ENCODE peak calls at places on chromosome 3, in seven cellular contexts. One of them, this sample, is unnamed. For H3K4me1, the result is how much of the 10 kb centered on the place peaks cover.

GRCh38 chr3:55782351-55782750 is 295.2 kb upstream of the WNT5A start:
- DNase-seq in iPS DF 6.9: no peak
- DNase-seq in lower lobe of right lung: no peak
- DNase-seq in DND-41: no peak
- DNase-seq in IMR-90: no peak
- DNase-seq in adipocyte: no peak
- DNase-seq in HCT116: no peak
- DNase-seq in this sample: no peak

GRCh38 chr3:140285380-140285779 is 350.4 kb downstream of the CLSTN2 start:
- DNase-seq in DND-41: no peak
- DNase-seq in lower lobe of right lung: no peak
- DNase-seq in adipocyte: no peak
- DNase-seq in HCT116: no peak
- DNase-seq in iPS DF 6.9: no peak
- DNase-seq in IMR-90: no peak
- DNase-seq in this sample: no peak

GRCh38 chr3:53464424-53464823 is 30.0 kb upstream of the CACNA1D start:
- DNase-seq in DND-41: no peak
- DNase-seq in adipocyte: no peak
- DNase-seq in HCT116: peak
- DNase-seq in IMR-90: no peak
- DNase-seq in lower lobe of right lung: no peak
- DNase-seq in iPS DF 6.9: no peak
- DNase-seq in this sample: no peak

GRCh38 chr3:183537295-183537730 is 18.2 kb downstream of the KLHL6 start:
- DNase-seq in DND-41: no peak
- DNase-seq in iPS DF 6.9: no peak
- DNase-seq in lower lobe of right lung: peak
- DNase-seq in IMR-90: peak
- DNase-seq in HCT116: no peak
- DNase-seq in adipocyte: peak
- DNase-seq in this sample: peak

GRCh38 chr3:196666001-196666867 is 26.7 kb downstream of the NRROS start:
- DNase-seq in DND-41: no peak
- DNase-seq in HCT116: no peak
- DNase-seq in iPS DF 6.9: no peak
- DNase-seq in lower lobe of right lung: no peak
- DNase-seq in adipocyte: peak
- DNase-seq in IMR-90: peak
- DNase-seq in this sample: no peak

GRCh38 chr3:128804017-128804816 is 75.2 kb upstream of the ACAD9 start:
- DNase-seq in DND-41: peak
- DNase-seq in iPS DF 6.9: no peak
- DNase-seq in IMR-90: peak
- DNase-seq in lower lobe of right lung: no peak
- DNase-seq in adipocyte: peak
- DNase-seq in HCT116: no peak
- DNase-seq in this sample: no peak

GRCh38 chr3:39927479-39927878 is 118.1 kb downstream of the MYRIP start:
- DNase-seq in adipocyte: no peak
- DNase-seq in IMR-90: no peak
- DNase-seq in HCT116: no peak
- DNase-seq in lower lobe of right lung: no peak
- DNase-seq in DND-41: no peak
- DNase-seq in iPS DF 6.9: no peak
- DNase-seq in this sample: no peak

GRCh38 chr3:42513121-42513520 is 10.7 kb downstream of the VIPR1 start:
- DNase-seq in lower lobe of right lung: peak
- DNase-seq in DND-41: no peak
- DNase-seq in iPS DF 6.9: no peak
- DNase-seq in adipocyte: no peak
- DNase-seq in HCT116: no peak
- DNase-seq in IMR-90: no peak
- DNase-seq in this sample: no peak

GRCh38 chr3:126100688-126101301 is 16.9 kb upstream of the SLC41A3 start:
- DNase-seq in adipocyte: peak
- DNase-seq in IMR-90: peak
- DNase-seq in DND-41: no peak
- DNase-seq in iPS DF 6.9: no peak
- DNase-seq in lower lobe of right lung: no peak
- DNase-seq in HCT116: no peak
- DNase-seq in this sample: no peak

GRCh38 chr3:127652246-127652995 is 20.3 kb upstream of the ABTB1 start:
- DNase-seq in HCT116: peak
- DNase-seq in adipocyte: peak
- DNase-seq in DND-41: peak
- DNase-seq in iPS DF 6.9: peak
- DNase-seq in lower lobe of right lung: peak
- DNase-seq in IMR-90: peak
- DNase-seq in this sample: peak

GRCh38 chr3:128193153-128193552 is 39.9 kb downstream of the EEFSEC start:
- DNase-seq in lower lobe of right lung: no peak
- DNase-seq in iPS DF 6.9: no peak
- DNase-seq in IMR-90: no peak
- DNase-seq in DND-41: no peak
- DNase-seq in adipocyte: no peak
- DNase-seq in HCT116: no peak
- DNase-seq in this sample: no peak

GRCh38 chr3:161990036-161990435 is 493.4 kb downstream of the OTOL1 start:
- DNase-seq in DND-41: no peak
- DNase-seq in lower lobe of right lung: no peak
- DNase-seq in adipocyte: no peak
- DNase-seq in IMR-90: no peak
- DNase-seq in HCT116: no peak
- DNase-seq in iPS DF 6.9: no peak
- DNase-seq in this sample: no peak

GRCh38 chr3:166445865-166446264 is 608.6 kb upstream of the BCHE start:
- DNase-seq in adipocyte: no peak
- DNase-seq in lower lobe of right lung: no peak
- DNase-seq in DND-41: no peak
- DNase-seq in IMR-90: peak
- DNase-seq in iPS DF 6.9: no peak
- DNase-seq in HCT116: no peak
- DNase-seq in this sample: peak

GRCh38 chr3:54999801-55000200 is 71.9 kb upstream of the LRTM1 start:
- DNase-seq in IMR-90: peak
- DNase-seq in iPS DF 6.9: no peak
- DNase-seq in DND-41: no peak
- DNase-seq in HCT116: no peak
- DNase-seq in lower lobe of right lung: no peak
- DNase-seq in adipocyte: peak
- DNase-seq in this sample: peak

GRCh38 chr3:127257351-127257750 is 30.5 kb downstream of the PRR20G start:
- DNase-seq in HCT116: no peak
- DNase-seq in DND-41: no peak
- DNase-seq in lower lobe of right lung: no peak
- DNase-seq in iPS DF 6.9: no peak
- DNase-seq in IMR-90: no peak
- DNase-seq in adipocyte: no peak
- DNase-seq in this sample: no peak

GRCh38 chr3:58176827-58177489 is 33.8 kb downstream of the DNASE1L3 start:
- DNase-seq in lower lobe of right lung: no peak
- DNase-seq in DND-41: peak
- DNase-seq in HCT116: no peak
- DNase-seq in IMR-90: no peak
- DNase-seq in iPS DF 6.9: no peak
- DNase-seq in adipocyte: no peak
- DNase-seq in this sample: no peak
- H3K4me1 ChIP-seq in lower lobe of right lung: half or more
- H3K4me1 ChIP-seq in DND-41: under half
- H3K4me1 ChIP-seq in HCT116: under half
- H3K4me1 ChIP-seq in IMR-90: under half
- H3K4me1 ChIP-seq in iPS DF 6.9: under half
- H3K4me1 ChIP-seq in adipocyte: under half
- H3K4me1 ChIP-seq in this sample: under half

DNA sequence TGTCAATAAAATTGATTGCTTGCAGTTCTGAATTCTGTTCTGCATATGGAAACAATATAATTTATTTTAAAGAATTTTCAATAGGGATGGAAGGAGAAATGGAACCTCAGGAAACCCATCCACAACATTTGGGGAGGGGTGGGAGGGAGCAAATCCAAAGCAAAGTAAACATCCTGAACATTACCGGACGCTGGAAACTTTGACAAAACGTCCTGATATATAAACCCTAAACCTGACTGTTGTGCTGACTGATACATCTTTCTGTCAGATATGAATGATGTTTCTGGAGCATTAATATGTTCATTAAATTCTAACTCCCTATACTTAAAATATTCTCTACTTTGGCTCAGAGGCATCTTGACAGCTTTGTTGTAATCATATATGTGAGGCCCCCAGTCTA is 478.9 kb downstream of the FOXP1 start:
- DNase-seq in adipocyte: no peak
- DNase-seq in HCT116: no peak
- DNase-seq in iPS DF 6.9: no peak
- DNase-seq in IMR-90: no peak
- DNase-seq in lower lobe of right lung: no peak
- DNase-seq in DND-41: no peak
- DNase-seq in this sample: no peak
- H3K4me1 ChIP-seq in adipocyte: half or more
- H3K4me1 ChIP-seq in HCT116: under half
- H3K4me1 ChIP-seq in iPS DF 6.9: under half
- H3K4me1 ChIP-seq in IMR-90: under half
- H3K4me1 ChIP-seq in lower lobe of right lung: half or more
- H3K4me1 ChIP-seq in DND-41: under half
- H3K4me1 ChIP-seq in this sample: under half

GRCh38 chr3:134362670-134363380 is 11.4 kb downstream of the AMOTL2 start:
- DNase-seq in DND-41: no peak
- DNase-seq in IMR-90: no peak
- DNase-seq in iPS DF 6.9: no peak
- DNase-seq in lower lobe of right lung: peak
- DNase-seq in HCT116: no peak
- DNase-seq in adipocyte: no peak
- DNase-seq in this sample: no peak

GRCh38 chr3:134364061-134364935 is 9.9 kb downstream of the AMOTL2 start:
- DNase-seq in HCT116: peak
- DNase-seq in iPS DF 6.9: peak
- DNase-seq in lower lobe of right lung: peak
- DNase-seq in IMR-90: peak
- DNase-seq in adipocyte: peak
- DNase-seq in DND-41: peak
- DNase-seq in this sample: peak

GRCh38 chr3:134361162-134361831 is 12.9 kb downstream of the AMOTL2 start:
- DNase-seq in DND-41: no peak
- DNase-seq in HCT116: no peak
- DNase-seq in IMR-90: no peak
- DNase-seq in iPS DF 6.9: no peak
- DNase-seq in lower lobe of right lung: peak
- DNase-seq in adipocyte: no peak
- DNase-seq in this sample: no peak

GRCh38 chr3:134363381-134363755 is 10.9 kb downstream of the AMOTL2 start:
- DNase-seq in iPS DF 6.9: no peak
- DNase-seq in adipocyte: no peak
- DNase-seq in HCT116: no peak
- DNase-seq in IMR-90: no peak
- DNase-seq in DND-41: no peak
- DNase-seq in lower lobe of right lung: no peak
- DNase-seq in this sample: no peak

DNA sequence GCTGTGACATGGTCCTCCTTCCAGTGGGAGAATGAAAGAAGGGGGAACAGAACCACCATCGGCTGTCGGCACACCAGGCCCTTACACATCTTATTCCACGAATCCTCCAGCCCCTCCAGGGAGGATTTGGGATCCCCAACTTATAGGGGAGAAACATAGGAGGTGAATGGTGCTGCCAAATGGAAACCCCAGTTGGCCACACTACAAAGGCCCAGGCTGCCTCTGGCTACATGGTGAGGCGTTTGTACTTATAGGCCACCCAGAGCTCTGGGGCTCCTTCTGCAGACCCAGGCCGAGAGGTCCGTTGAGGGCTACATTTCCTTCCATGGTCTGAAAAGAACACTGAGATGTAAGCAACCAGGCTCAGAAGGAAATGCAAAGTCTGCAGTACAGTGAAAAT is 12.0 kb downstream of the AMOTL2 start:
- DNase-seq in HCT116: no peak
- DNase-seq in iPS DF 6.9: no peak
- DNase-seq in IMR-90: no peak
- DNase-seq in adipocyte: no peak
- DNase-seq in DND-41: no peak
- DNase-seq in lower lobe of right lung: peak
- DNase-seq in this sample: no peak
- H3K4me1 ChIP-seq in HCT116: half or more
- H3K4me1 ChIP-seq in iPS DF 6.9: under half
- H3K4me1 ChIP-seq in IMR-90: half or more
- H3K4me1 ChIP-seq in adipocyte: half or more
- H3K4me1 ChIP-seq in DND-41: under half
- H3K4me1 ChIP-seq in lower lobe of right lung: half or more
- H3K4me1 ChIP-seq in this sample: under half

GRCh38 chr3:98529856-98530459 is 1.8 kb upstream of the GPR15 start:
- DNase-seq in HCT116: no peak
- DNase-seq in iPS DF 6.9: no peak
- DNase-seq in lower lobe of right lung: no peak
- DNase-seq in DND-41: no peak
- DNase-seq in IMR-90: no peak
- DNase-seq in adipocyte: no peak
- DNase-seq in this sample: no peak
- H3K4me1 ChIP-seq in HCT116: under half
- H3K4me1 ChIP-seq in iPS DF 6.9: under half
- H3K4me1 ChIP-seq in lower lobe of right lung: under half
- H3K4me1 ChIP-seq in DND-41: under half
- H3K4me1 ChIP-seq in IMR-90: under half
- H3K4me1 ChIP-seq in adipocyte: under half
- H3K4me1 ChIP-seq in this sample: under half

GRCh38 chr3:16802382-16802781 is 82.4 kb upstream of the PLCL2 start:
- DNase-seq in DND-41: no peak
- DNase-seq in adipocyte: peak
- DNase-seq in IMR-90: no peak
- DNase-seq in lower lobe of right lung: no peak
- DNase-seq in HCT116: no peak
- DNase-seq in iPS DF 6.9: no peak
- DNase-seq in this sample: peak

GRCh38 chr3:16798738-16799137 is 86.0 kb upstream of the PLCL2 start:
- DNase-seq in DND-41: no peak
- DNase-seq in HCT116: no peak
- DNase-seq in iPS DF 6.9: no peak
- DNase-seq in IMR-90: no peak
- DNase-seq in adipocyte: no peak
- DNase-seq in lower lobe of right lung: no peak
- DNase-seq in this sample: no peak

GRCh38 chr3:16801223-16801622 is 83.5 kb upstream of the PLCL2 start:
- DNase-seq in lower lobe of right lung: no peak
- DNase-seq in iPS DF 6.9: no peak
- DNase-seq in DND-41: peak
- DNase-seq in adipocyte: peak
- DNase-seq in HCT116: no peak
- DNase-seq in IMR-90: no peak
- DNase-seq in this sample: peak

GRCh38 chr3:16801698-16802097 is 83.1 kb upstream of the PLCL2 start:
- DNase-seq in DND-41: peak
- DNase-seq in lower lobe of right lung: no peak
- DNase-seq in adipocyte: peak
- DNase-seq in HCT116: no peak
- DNase-seq in iPS DF 6.9: no peak
- DNase-seq in IMR-90: peak
- DNase-seq in this sample: peak

GRCh38 chr3:16800361-16800760 is 84.4 kb upstream of the PLCL2 start:
- DNase-seq in HCT116: no peak
- DNase-seq in adipocyte: peak
- DNase-seq in IMR-90: no peak
- DNase-seq in iPS DF 6.9: no peak
- DNase-seq in lower lobe of right lung: no peak
- DNase-seq in DND-41: no peak
- DNase-seq in this sample: peak
- H3K4me1 ChIP-seq in HCT116: under half
- H3K4me1 ChIP-seq in adipocyte: under half
- H3K4me1 ChIP-seq in IMR-90: under half
- H3K4me1 ChIP-seq in iPS DF 6.9: under half
- H3K4me1 ChIP-seq in lower lobe of right lung: under half
- H3K4me1 ChIP-seq in DND-41: under half
- H3K4me1 ChIP-seq in this sample: under half